ENCODE peak calls at places on chromosomes 1 and 21, in ten cellular contexts. K is lower lobe of right lung, P is pancreas, E is endothelial cell of umbilical vein, C is lung, Y is cardiac muscle cell, R is astrocyte, X is IMR-90, O is thoracic aorta, A is tibial artery. I is an unnamed sample.

GRCh38 chr1:87600848-87601247 is 272.2 kb downstream of the LMO4 start:
- DNase-seq in K (no peak), R (no peak), O (no peak), C (no peak), A (no peak), Y (no peak), P (no peak), E (no peak), X (peak; percentile 34), I (no peak)

GRCh38 chr1:36207339-36207738 is 16.9 kb upstream of the THRAP3 start:
- DNase-seq in C (no peak), X (peak; percentile 34), Y (no peak), E (no peak), R (peak; percentile 75), P (peak; percentile 76), A (peak; percentile 94), K (peak; percentile 74), O (peak; percentile 66), I (peak; percentile 45)

GRCh38 chr21:38095220-38095619 is 161.6 kb upstream of the KCNJ15 start:
- DNase-seq in X (no peak), E (no peak), A (no peak), Y (no peak), P (no peak), R (no peak), O (no peak), C (no peak), K (no peak), I (no peak)

GRCh38 chr1:67479146-67479891 is 49.1 kb upstream of the SERBP1 start:
- DNase-seq in Y (no peak), E (peak; percentile 60), C (no peak), O (peak; percentile 17), X (no peak), P (peak; percentile 50), A (peak; percentile 72), K (no peak), R (peak; percentile 28), I (no peak)

GRCh38 chr1:239107676-239108075 is 278.7 kb upstream of the CHRM3 start:
- DNase-seq in O (no peak), X (no peak), Y (no peak), P (no peak), C (no peak), E (no peak), R (no peak), A (no peak), K (no peak), I (no peak)

GRCh38 chr21:46126321-46127238 is 28.7 kb downstream of the COL6A2 start:
- DNase-seq in Y (no peak), C (no peak), P (peak; percentile 41), E (no peak), X (no peak), K (peak; percentile 44), R (no peak), A (peak; percentile 64), O (no peak), I (no peak)

GRCh38 chr1:233470738-233471499 is 143.0 kb upstream of the KCNK1 start:
- DNase-seq in C (no peak), K (no peak), Y (no peak), X (no peak), P (no peak), A (no peak), O (no peak), E (no peak), R (no peak), I (no peak)

GRCh38 chr1:39269349-39269748 is 64.9 kb downstream of the MACF1 start:
- DNase-seq in X (no peak), C (no peak), E (no peak), A (no peak), P (no peak), R (no peak), O (no peak), Y (no peak), K (no peak), I (no peak)

GRCh38 chr1:198272492-198272891 is 115.7 kb downstream of the NEK7 start:
- DNase-seq in Y (no peak), A (no peak), E (peak; percentile 56), C (no peak), R (peak; percentile 71), P (no peak), O (no peak), X (peak; percentile 62), K (no peak), I (peak; percentile 49)

GRCh38 chr1:180515364-180515763 is 13.0 kb upstream of the ACBD6 start:
- DNase-seq in P (no peak), E (no peak), C (no peak), R (no peak), O (no peak), X (no peak), K (no peak), Y (no peak), A (no peak), I (no peak)

DNA sequence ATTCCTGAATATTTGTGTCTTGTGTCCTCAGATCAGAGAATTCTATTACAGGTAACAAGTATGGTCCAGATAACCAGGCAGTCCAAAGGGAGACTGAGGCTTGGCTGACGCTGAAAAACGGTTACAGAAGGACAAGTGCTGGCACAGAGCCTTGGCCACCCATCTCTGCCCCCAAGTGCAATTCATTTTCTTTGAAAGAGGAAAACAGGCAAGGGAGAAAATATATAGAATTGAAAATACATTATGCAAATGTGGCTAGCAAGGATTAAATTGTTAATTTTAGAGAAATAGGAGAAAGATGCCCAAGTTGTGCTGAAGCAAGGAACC is 1.2 kb downstream of the SORT1 start:
- DNase-seq in O (no peak), R (no peak), Y (no peak), K (no peak), E (no peak), C (no peak), A (no peak), P (no peak), X (no peak), I (no peak)
- H3K4me3 ChIP-seq in O (peak overlapping the region; percentile 79), R (peak overlapping the region; percentile 70), Y (peak overlapping the region; percentile 51), K (peak overlapping the region; percentile 62), E (no peak overlapping the region), C (peak overlapping the region; percentile 19), A (peak overlapping the region; percentile 66), P (peak overlapping the region; percentile 68), X (peak overlapping the region; percentile 78), I (peak overlapping the region; percentile 89)

GRCh38 chr1:6418668-6419396 is 887 bp downstream of the HES2 start:
- DNase-seq in P (peak; percentile 67), X (no peak), K (no peak), O (no peak), Y (no peak), E (no peak), A (no peak), C (no peak), R (no peak), I (peak; percentile 19)

GRCh38 chr1:6414881-6415280 is 4.8 kb downstream of the HES2 start:
- DNase-seq in X (no peak), A (no peak), O (no peak), P (no peak), C (no peak), E (no peak), Y (no peak), K (no peak), R (no peak), I (no peak)

GRCh38 chr1:6415979-6416656 is 3.6 kb downstream of the HES2 start:
- DNase-seq in A (no peak), E (no peak), C (no peak), P (no peak), Y (no peak), R (no peak), X (no peak), K (no peak), O (no peak), I (no peak)

GRCh38 chr1:6417961-6418667 is 1.6 kb downstream of the HES2 start:
- DNase-seq in C (no peak), R (no peak), Y (no peak), X (no peak), E (no peak), O (no peak), K (no peak), A (no peak), P (peak; percentile 69), I (no peak)

DNA sequence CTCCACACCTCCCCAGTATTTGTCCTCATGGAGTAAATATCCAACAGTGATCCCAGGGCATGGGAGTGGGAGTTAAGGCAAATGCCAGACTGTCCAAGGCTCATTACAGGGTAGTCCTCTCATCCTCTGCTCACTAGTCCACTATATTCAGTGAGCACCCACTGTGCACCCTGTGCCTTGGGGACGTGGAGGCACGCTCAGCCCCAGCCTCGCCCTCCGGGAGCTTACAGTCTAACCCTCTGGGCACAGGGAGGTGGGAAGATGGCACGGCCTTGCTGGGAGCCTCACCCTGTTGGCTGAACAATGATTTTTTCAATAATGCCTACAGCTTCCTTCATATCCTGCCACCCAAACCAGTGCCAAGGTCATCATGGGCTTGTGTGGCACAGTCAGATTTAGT is 2.8 kb downstream of the HES2 start:
- DNase-seq in E (no peak), P (no peak), O (no peak), X (no peak), C (no peak), R (no peak), K (no peak), Y (no peak), A (no peak), I (no peak)
- H3K4me1 ChIP-seq in E (peaks cover 23% of the 10 kb centered on the region), P (peaks cover 17% of the 10 kb centered on the region), O (peaks cover 23% of the 10 kb centered on the region), X (peaks cover 2% of the 10 kb centered on the region), C (peaks cover 7% of the 10 kb centered on the region), R (peaks cover 19% of the 10 kb centered on the region), K (peaks cover 33% of the 10 kb centered on the region), Y (peaks cover 2% of the 10 kb centered on the region), A (peaks cover 32% of the 10 kb centered on the region), I (peaks cover 20% of the 10 kb centered on the region)

GRCh38 chr1:72282271-72282656 is at the start of gene NEGR1:
- DNase-seq in P (peak; percentile 70), R (peak; percentile 60), A (peak; percentile 84), Y (peak; percentile 61), K (peak; percentile 60), E (peak; percentile 70), O (peak; percentile 9), X (peak; percentile 68), C (peak; percentile 32), I (peak; percentile 81)

GRCh38 chr1:72281144-72281543 is 1.2 kb downstream of the NEGR1 start:
- DNase-seq in X (peak; percentile 4), K (no peak), A (no peak), C (no peak), P (no peak), O (no peak), E (peak; percentile 33), R (no peak), Y (no peak), I (peak; percentile 11)

GRCh38 chr1:72281637-72282270 is 585 bp downstream of the NEGR1 start:
- DNase-seq in E (no peak), R (peak; percentile 0), Y (no peak), O (no peak), C (no peak), K (no peak), X (peak; percentile 2), A (peak; percentile 64), P (peak; percentile 37), I (no peak)

GRCh38 chr1:72280131-72280530 is 2.2 kb downstream of the NEGR1 start:
- DNase-seq in E (peak; percentile 12), O (no peak), K (no peak), A (no peak), P (no peak), Y (no peak), X (no peak), R (no peak), C (no peak), I (no peak)

GRCh38 chr1:72280714-72281113 is 1.6 kb downstream of the NEGR1 start:
- DNase-seq in K (no peak), A (no peak), P (no peak), O (no peak), C (no peak), E (peak; percentile 24), Y (no peak), R (no peak), X (no peak), I (peak; percentile 27)
- H3K4me3 ChIP-seq in K (peak overlapping the region; percentile 75), A (peak overlapping the region; percentile 85), P (no peak overlapping the region), O (peak overlapping the region; percentile 77), C (no peak overlapping the region), E (peak overlapping the region; percentile 70), Y (no peak overlapping the region), R (peak overlapping the region; percentile 89), X (peak overlapping the region; percentile 22), I (peak overlapping the region; percentile 95)

GRCh38 chr1:228848406-228848805 is 113.1 kb downstream of the RHOU start:
- DNase-seq in K (no peak), C (peak; percentile 24), Y (no peak), P (no peak), O (no peak), R (no peak), A (no peak), X (no peak), E (no peak), I (no peak)
- H3K4me1 ChIP-seq in K (peaks cover 5% of the 10 kb centered on the region), C (no peaks in the 10 kb centered on the region), Y (peaks cover 11% of the 10 kb centered on the region), P (peaks cover 16% of the 10 kb centered on the region), O (no peaks in the 10 kb centered on the region), R (no peaks in the 10 kb centered on the region), A (no peaks in the 10 kb centered on the region), X (peaks cover 5% of the 10 kb centered on the region), E (no peaks in the 10 kb centered on the region), I (no peaks in the 10 kb centered on the region)